ENCODE peak calls at places on chromosomes 7 and 10, in seven cellular contexts. W is lung, N is progenitor cell of endocrine pancreas, F is esophagus squamous epithelium, Y is IMR-90, V is Calu3, G is GM06990. Q is an unnamed sample.

GRCh38 chr7:55977831-55978230 is 13.4 kb downstream of the NIPSNAP2 start:
- DNase-seq in G (no peak), N (no peak), W (no peak), F (no peak), Y (peak; percentile 60), V (no peak), Q (no peak)

GRCh38 chr7:28069788-28070187 is 110.8 kb downstream of the JAZF1 start:
- DNase-seq in G (no peak), W (peak; percentile 61), F (no peak), N (no peak), Y (peak; percentile 79), V (no peak), Q (no peak)

GRCh38 chr10:75250934-75251333 is 15.2 kb upstream of the COMTD1 start:
- DNase-seq in V (peak; percentile 88), Y (no peak), W (no peak), G (no peak), N (no peak), F (no peak), Q (no peak)

GRCh38 chr10:48454302-48455054 is 148.0 kb downstream of the MAPK8 start:
- DNase-seq in G (no peak), V (no peak), W (no peak), N (peak; percentile 40), Y (no peak), F (no peak), Q (no peak)

GRCh38 chr10:44991571-44991970 is 9.2 kb upstream of the ZNF22 start:
- DNase-seq in Y (no peak), N (no peak), G (no peak), V (no peak), F (no peak), W (peak; percentile 27), Q (no peak)

GRCh38 chr7:148084138-148084537 is 506.4 kb upstream of the C7orf33 start:
- DNase-seq in V (peak; percentile 44), G (no peak), W (no peak), N (peak; percentile 32), Y (peak; percentile 19), F (no peak), Q (peak; percentile 49)

GRCh38 chr7:11988186-11988585 is 156.2 kb upstream of the THSD7A start:
- DNase-seq in Y (no peak), F (no peak), N (no peak), V (no peak), W (no peak), G (no peak), Q (no peak)

GRCh38 chr10:86757110-86757790 is 831 bp downstream of the BMPR1A start:
- DNase-seq in G (peak; percentile 45), W (peak; percentile 32), F (no peak), N (peak; percentile 34), V (peak; percentile 13), Y (peak; percentile 65), Q (peak; percentile 36)

GRCh38 chr10:54758791-54759190 is 42.2 kb downstream of the PCDH15 start:
- DNase-seq in Y (no peak), V (peak; percentile 19), N (no peak), W (no peak), G (no peak), F (no peak), Q (no peak)

GRCh38 chr10:76282122-76283030 is 851.0 kb downstream of the LRMDA start:
- DNase-seq in V (no peak), F (no peak), G (no peak), N (no peak), W (no peak), Y (peak; percentile 69), Q (no peak)

GRCh38 chr7:84204655-84205054 is 10.1 kb upstream of the SEMA3A start:
- DNase-seq in V (no peak), N (no peak), Y (peak; percentile 88), W (no peak), F (no peak), G (no peak), Q (no peak)

GRCh38 chr10:78187371-78187770 is 153.7 kb downstream of the RPS24 start:
- DNase-seq in V (no peak), F (no peak), G (no peak), Y (no peak), N (no peak), W (no peak), Q (no peak)

GRCh38 chr7:100119701-100120517 is 475 bp downstream of the CNPY4 start:
- DNase-seq in Y (peak; percentile 58), W (peak; percentile 63), V (peak; percentile 37), G (no peak), N (no peak), F (no peak), Q (peak; percentile 83)

GRCh38 chr10:28331821-28332220 is 29.0 kb upstream of the MPP7 start:
- DNase-seq in N (no peak), W (no peak), F (no peak), V (no peak), Y (peak; percentile 97), G (no peak), Q (no peak)

GRCh38 chr7:50538478-50538877 is 26.7 kb downstream of the DDC start:
- DNase-seq in F (no peak), V (no peak), G (no peak), Y (no peak), N (no peak), W (no peak), Q (no peak)

GRCh38 chr10:71236822-71237682 is 24.7 kb downstream of the UNC5B start:
- DNase-seq in N (no peak), V (no peak), G (no peak), W (no peak), Y (no peak), F (no peak), Q (no peak)

GRCh38 chr10:59362991-59363390 is 642 bp upstream of the FAM13C start:
- DNase-seq in Y (peak; percentile 33), G (no peak), N (peak; percentile 20), V (peak; percentile 49), F (no peak), W (peak; percentile 46), Q (peak; percentile 13)

GRCh38 chr7:101251871-101252659 is 7.2 kb upstream of the FIS1 start:
- DNase-seq in N (peak; percentile 94), Y (peak; percentile 98), F (peak; percentile 70), G (peak; percentile 99), W (peak; percentile 97), V (peak; percentile 98), Q (peak; percentile 100)

GRCh38 chr7:101245147-101245668 is 327 bp upstream of the FIS1 start:
- DNase-seq in W (no peak), V (no peak), G (no peak), F (no peak), Y (no peak), N (no peak), Q (no peak)

GRCh38 chr7:101250324-101250723 is 5.4 kb upstream of the FIS1 start:
- DNase-seq in Y (no peak), G (peak; percentile 35), W (no peak), N (no peak), F (no peak), V (no peak), Q (no peak)

GRCh38 chr7:101244385-101245146 is at the start of gene FIS1:
- DNase-seq in F (peak; percentile 74), G (peak; percentile 95), V (peak; percentile 90), Y (peak; percentile 82), N (peak; percentile 80), W (peak; percentile 93), Q (peak; percentile 97)

GRCh38 chr7:101248276-101248675 is 3.4 kb upstream of the FIS1 start:
- DNase-seq in N (no peak), Y (no peak), V (no peak), F (no peak), W (no peak), G (no peak), Q (no peak)
- TF ChIP-seq CTCF in N (peak; percentile 11), Y (no peak), V (no peak), F (no peak), W (no peak), G (no peak), Q (no peak)

GRCh38 chr7:30975257-30975899 is 11.6 kb downstream of the GHRHR start:
- DNase-seq in N (no peak), Y (no peak), G (no peak), V (no peak), F (no peak), W (no peak), Q (no peak)

GRCh38 chr7:30973292-30973691 is 9.5 kb downstream of the GHRHR start:
- DNase-seq in G (no peak), Y (no peak), F (no peak), N (no peak), W (no peak), V (no peak), Q (no peak)

GRCh38 chr7:30973791-30974604 is 10.2 kb downstream of the GHRHR start:
- DNase-seq in Y (no peak), G (peak; percentile 25), F (no peak), V (no peak), W (no peak), N (no peak), Q (no peak)

GRCh38 chr7:30976381-30976780 is 12.6 kb downstream of the GHRHR start:
- DNase-seq in G (no peak), V (no peak), F (no peak), Y (no peak), W (no peak), N (no peak), Q (no peak)

GRCh38 chr7:30974605-30975256 is 11.0 kb downstream of the GHRHR start:
- DNase-seq in V (peak; percentile 98), F (no peak), G (peak; percentile 69), N (peak; percentile 56), Y (peak; percentile 40), W (peak; percentile 75), Q (peak; percentile 84)
- TF ChIP-seq CTCF in V (peak; percentile 97), F (peak; percentile 70), G (peak; percentile 88), N (peak; percentile 79), Y (peak; percentile 45), W (peak; percentile 49), Q (peak; percentile 71)

DNA sequence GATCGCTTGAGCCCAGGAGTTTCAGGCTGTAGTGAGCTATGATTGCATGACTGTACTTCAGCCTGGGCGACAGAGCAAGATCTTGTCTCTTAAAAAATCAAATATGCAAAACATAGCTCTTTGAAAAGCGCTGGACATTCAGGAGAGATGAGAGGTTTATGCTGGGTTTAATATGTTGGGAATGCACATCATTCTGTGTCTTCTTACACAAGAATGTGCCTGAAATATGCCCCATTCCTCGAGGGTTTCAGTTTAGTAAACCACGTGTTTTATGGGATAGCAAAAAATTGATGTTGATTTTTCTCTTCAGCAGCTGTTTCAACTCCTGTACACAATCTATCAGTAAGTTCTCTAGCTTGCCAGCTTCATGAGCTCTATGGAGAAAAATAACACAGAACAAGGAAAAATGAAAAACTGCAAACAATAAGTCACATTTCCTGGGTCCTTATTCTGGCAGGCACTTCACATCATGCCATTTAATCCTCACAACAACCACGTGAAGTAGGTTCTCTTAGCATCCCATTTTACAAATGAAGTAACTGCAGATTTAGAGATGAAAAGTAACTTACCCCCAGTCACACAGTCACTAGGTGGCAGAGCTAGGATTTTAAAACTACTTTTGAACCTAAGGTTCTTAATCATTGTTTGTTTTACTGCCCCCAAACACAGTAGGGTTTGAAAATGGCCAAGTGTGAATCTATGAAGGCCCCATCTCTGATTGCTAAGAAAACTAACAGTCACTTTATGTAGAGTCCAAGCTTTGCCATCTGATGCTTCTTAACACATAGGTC is 423.6 kb downstream of the PHTF2 start:
- DNase-seq in G (no peak), V (no peak), W (no peak), Y (peak; percentile 78), F (no peak), N (no peak), Q (no peak)
- TF ChIP-seq CTCF in G (no peak), V (no peak), W (no peak), Y (no peak), F (no peak), N (no peak), Q (no peak)

DNA sequence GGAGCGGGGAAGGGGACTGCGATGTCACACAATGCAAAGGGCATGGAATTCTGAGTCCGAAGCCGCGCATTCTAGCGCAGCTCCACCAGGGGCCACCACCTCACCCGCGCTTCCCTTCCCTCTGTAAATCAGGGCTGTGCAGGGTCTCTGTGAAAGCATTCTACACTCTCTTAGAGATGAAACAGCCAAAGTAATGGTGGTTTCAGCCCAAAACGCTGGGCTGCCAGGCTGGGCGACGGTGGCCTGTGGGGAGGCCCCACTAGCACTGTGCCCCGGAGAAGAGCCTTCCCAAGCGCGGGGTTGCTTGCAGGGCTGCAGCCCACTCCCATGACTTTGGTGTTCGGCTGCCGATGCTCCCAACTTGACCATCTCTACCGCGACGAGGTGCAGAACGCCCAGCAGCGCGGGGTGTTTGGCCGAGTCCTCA is 11.4 kb downstream of the ATG9B start:
- DNase-seq in F (no peak), W (no peak), G (no peak), Y (no peak), N (no peak), V (no peak), Q (no peak)
- TF ChIP-seq CTCF in F (no peak), W (no peak), G (peak; percentile 31), Y (peak; percentile 54), N (peak; percentile 67), V (peak; percentile 13), Q (peak; percentile 51)